ENCODE peak calls at places on chromosomes 12 and 14, in ten cellular contexts. T is GM20000, P is bronchial epithelial cell, I is mucosa of descending colon, Y is fibroblast of the aortic adventitia, Q is cardiac muscle cell, M is transverse colon, S is prostate gland, H is astrocyte of the spinal cord, J is cardiac fibroblast. D is an unnamed sample.

GRCh38 chr14:29584992-29585391 is 342.7 kb downstream of the PRKD1 start:
- DNase-seq in T (no peak), P (peak), I (no peak), Y (peak), Q (peak), M (peak), S (peak), H (peak), J (peak), D (no peak)

GRCh38 chr14:95197498-95198010 is 40.2 kb upstream of the DICER1 start:
- DNase-seq in T (no peak), P (peak), I (no peak), Y (no peak), Q (no peak), M (no peak), S (peak), H (no peak), J (no peak), D (no peak)

GRCh38 chr12:49553512-49554088 is 14.3 kb downstream of the MCRS1 start:
- DNase-seq in T (peak), P (peak), I (no peak), Y (no peak), Q (no peak), M (no peak), S (no peak), H (peak), J (peak), D (peak)

GRCh38 chr12:110577717-110578521 is 5.2 kb downstream of the PPTC7 start:
- DNase-seq in T (peak), P (peak), I (no peak), Y (peak), Q (no peak), M (peak), S (no peak), H (peak), J (peak), D (peak)

GRCh38 chr12:107458163-107458562 is 227.4 kb upstream of the PWP1 start:
- DNase-seq in T (no peak), P (no peak), I (no peak), Y (peak), Q (no peak), M (no peak), S (no peak), H (no peak), J (peak), D (no peak)

GRCh38 chr12:5220835-5221234 is 177.2 kb downstream of the KCNA5 start:
- DNase-seq in T (no peak), P (peak), I (no peak), Y (no peak), Q (no peak), M (no peak), S (no peak), H (no peak), J (no peak), D (peak)

GRCh38 chr12:19572920-19573558 is 133.7 kb downstream of the AEBP2 start:
- DNase-seq in T (peak), P (peak), I (no peak), Y (peak), Q (peak), M (peak), S (no peak), H (peak), J (peak), D (peak)

GRCh38 chr12:119258149-119258548 is 76.4 kb upstream of the CCDC60 start:
- DNase-seq in T (no peak), P (no peak), I (no peak), Y (no peak), Q (no peak), M (no peak), S (no peak), H (no peak), J (no peak), D (no peak)

GRCh38 chr12:101829639-101830390 is 944 bp downstream of the GNPTAB start:
- DNase-seq in T (no peak), P (peak), I (no peak), Y (peak), Q (peak), M (no peak), S (peak), H (peak), J (no peak), D (no peak)

GRCh38 chr14:98889107-98889835 is 382.7 kb downstream of the BCL11B start:
- DNase-seq in T (no peak), P (no peak), I (no peak), Y (no peak), Q (no peak), M (no peak), S (no peak), H (no peak), J (no peak), D (no peak)

GRCh38 chr12:125272252-125272980 is 207.2 kb downstream of the AACS start:
- DNase-seq in T (no peak), P (no peak), I (no peak), Y (no peak), Q (no peak), M (no peak), S (no peak), H (no peak), J (no peak), D (no peak)

GRCh38 chr14:51424041-51424440 is 184.0 kb downstream of the TMX1 start:
- DNase-seq in T (no peak), P (no peak), I (no peak), Y (no peak), Q (no peak), M (no peak), S (no peak), H (no peak), J (no peak), D (no peak)

GRCh38 chr12:89542912-89543592 is 17.2 kb upstream of the POC1B start:
- DNase-seq in T (peak), P (peak), I (no peak), Y (peak), Q (peak), M (peak), S (peak), H (peak), J (peak), D (peak)

GRCh38 chr12:79886917-79887519 is 47.9 kb downstream of the PPP1R12A start:
- DNase-seq in T (no peak), P (peak), I (no peak), Y (peak), Q (no peak), M (no peak), S (no peak), H (peak), J (peak), D (no peak)

GRCh38 chr14:50697659-50698290 is 29.7 kb upstream of the SAV1 start:
- DNase-seq in T (no peak), P (no peak), I (no peak), Y (no peak), Q (no peak), M (no peak), S (no peak), H (no peak), J (no peak), D (no peak)

GRCh38 chr14:64792231-64792630 is 87.5 kb downstream of the SPTB start:
- DNase-seq in T (no peak), P (no peak), I (no peak), Y (no peak), Q (no peak), M (no peak), S (no peak), H (no peak), J (no peak), D (no peak)

GRCh38 chr12:4272014-4272975 is 1.3 kb upstream of the CCND2 start:
- DNase-seq in T (peak), P (peak), I (peak), Y (peak), Q (peak), M (peak), S (peak), H (peak), J (peak), D (peak)

GRCh38 chr12:107641154-107641553 is 44.4 kb upstream of the PWP1 start:
- DNase-seq in T (no peak), P (no peak), I (no peak), Y (no peak), Q (no peak), M (no peak), S (no peak), H (no peak), J (no peak), D (no peak)

GRCh38 chr12:7219599-7220243 is 30.2 kb downstream of the PEX5 start:
- DNase-seq in T (peak), P (peak), I (no peak), Y (peak), Q (peak), M (peak), S (peak), H (peak), J (peak), D (peak)

DNA sequence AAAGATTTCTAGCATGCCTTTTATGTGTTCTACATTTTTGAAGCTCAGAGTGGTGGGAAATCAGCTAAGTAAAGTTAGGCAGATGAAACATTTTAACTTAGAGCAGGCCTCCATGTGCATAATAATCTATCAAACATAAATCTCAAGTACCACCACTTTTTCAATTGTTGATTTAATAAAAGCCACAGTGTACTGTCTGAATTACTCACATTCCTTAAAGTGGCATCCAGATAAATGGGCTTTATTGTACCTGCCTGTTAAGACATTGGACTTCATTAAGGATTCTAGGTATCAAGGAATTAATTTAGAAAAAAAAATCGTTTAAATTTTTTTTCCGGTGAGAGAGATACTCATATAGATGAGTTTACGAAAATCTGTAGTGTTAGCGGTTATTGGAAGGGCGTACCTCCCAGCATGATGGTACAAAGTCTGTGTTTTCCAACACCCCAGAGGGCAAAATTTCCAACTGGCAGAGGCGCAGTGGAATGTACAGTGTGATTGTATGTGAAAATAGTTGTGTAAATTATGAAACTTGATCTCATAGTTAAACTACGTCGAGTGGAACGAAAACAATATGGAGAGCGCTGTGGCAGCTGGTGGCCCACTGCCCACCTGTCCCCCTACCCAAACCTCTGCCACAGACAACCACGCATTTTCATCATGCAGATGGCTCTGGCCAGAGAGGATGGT is 25.0 kb downstream of the ELK3 start:
- DNase-seq in T (no peak), P (peak), I (no peak), Y (no peak), Q (no peak), M (no peak), S (no peak), H (no peak), J (no peak), D (no peak)
- TF ChIP-seq CTCF in T (no peak), P (no peak), I (no peak), Y (no peak), Q (no peak), M (no peak), S (no peak), H (no peak), J (no peak), D (no peak)

DNA sequence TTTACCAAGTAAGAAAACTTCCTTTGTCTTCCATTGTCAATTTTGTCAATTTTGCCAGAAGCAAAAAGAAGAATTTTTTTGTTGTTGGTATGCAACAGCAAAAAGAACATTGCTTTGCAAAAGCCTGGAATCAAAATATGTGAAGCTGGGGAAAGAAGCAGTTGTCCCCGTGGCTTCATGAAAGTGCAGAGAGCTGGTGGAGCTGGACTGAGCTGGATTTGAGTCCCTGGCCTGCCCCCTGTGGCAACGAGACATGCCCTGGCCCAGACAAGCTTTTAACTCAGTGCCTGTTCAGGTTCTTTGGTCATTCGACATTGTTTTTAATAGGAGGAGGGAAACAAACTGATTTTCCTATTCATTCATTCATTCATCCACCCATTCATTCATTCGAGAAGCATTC is 70.3 kb downstream of the SLC15A4 start:
- DNase-seq in T (no peak), P (no peak), I (no peak), Y (no peak), Q (peak), M (no peak), S (no peak), H (no peak), J (no peak), D (no peak)
- TF ChIP-seq CTCF in T (no peak), P (no peak), I (no peak), Y (no peak), Q (no peak), M (no peak), S (no peak), H (no peak), J (no peak), D (no peak)

GRCh38 chr14:34874386-34875030 is 652 bp downstream of the BAZ1A start:
- DNase-seq in T (peak), P (no peak), I (peak), Y (peak), Q (peak), M (peak), S (peak), H (peak), J (peak), D (peak)
- TF ChIP-seq CTCF in T (no peak), P (peak), I (no peak), Y (peak), Q (peak), M (no peak), S (no peak), H (peak), J (no peak), D (no peak)

GRCh38 chr12:588658-589057 is 74.6 kb downstream of the NINJ2 start:
- DNase-seq in T (no peak), P (no peak), I (no peak), Y (no peak), Q (no peak), M (no peak), S (no peak), H (no peak), J (no peak), D (no peak)

GRCh38 chr12:591571-592505 is 71.4 kb downstream of the NINJ2 start:
- DNase-seq in T (no peak), P (no peak), I (no peak), Y (no peak), Q (peak), M (no peak), S (no peak), H (no peak), J (no peak), D (no peak)

GRCh38 chr12:593396-593976 is 69.8 kb downstream of the NINJ2 start:
- DNase-seq in T (no peak), P (no peak), I (no peak), Y (no peak), Q (no peak), M (no peak), S (no peak), H (no peak), J (no peak), D (no peak)

GRCh38 chr12:590206-590750 is 73.0 kb downstream of the NINJ2 start:
- DNase-seq in T (no peak), P (no peak), I (no peak), Y (no peak), Q (no peak), M (no peak), S (no peak), H (no peak), J (no peak), D (no peak)

DNA sequence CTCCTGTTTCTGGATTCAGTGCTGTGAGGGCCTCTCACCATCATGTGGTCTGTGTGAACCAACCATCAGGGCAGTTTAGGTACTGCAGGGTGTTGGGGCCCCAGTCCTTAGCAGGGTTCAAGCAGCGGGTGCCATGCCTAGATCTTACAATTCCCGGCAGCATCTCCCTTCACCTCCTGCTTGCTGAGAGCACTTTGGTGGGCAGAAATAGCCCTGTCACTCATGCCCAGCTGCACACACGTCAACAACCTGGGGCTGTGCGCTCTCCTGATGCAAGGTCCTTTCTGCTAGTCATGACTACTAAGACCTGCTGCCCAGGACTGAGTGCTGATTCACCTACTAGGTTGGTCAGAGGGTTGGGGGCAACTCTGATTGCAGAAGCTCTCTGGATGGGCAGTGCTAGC is 72.1 kb downstream of the NINJ2 start:
- DNase-seq in T (no peak), P (no peak), I (no peak), Y (no peak), Q (peak), M (no peak), S (no peak), H (no peak), J (no peak), D (no peak)
- TF ChIP-seq CTCF in T (no peak), P (no peak), I (no peak), Y (peak), Q (peak), M (no peak), S (no peak), H (no peak), J (peak), D (no peak)

GRCh38 chr12:53200458-53201169 is 6.4 kb downstream of the ITGB7 start:
- DNase-seq in T (peak), P (no peak), I (no peak), Y (peak), Q (no peak), M (no peak), S (no peak), H (no peak), J (peak), D (peak)
- TF ChIP-seq CTCF in T (no peak), P (no peak), I (no peak), Y (no peak), Q (no peak), M (no peak), S (no peak), H (no peak), J (no peak), D (no peak)

GRCh38 chr14:37024166-37024565 is 148.2 kb downstream of the SLC25A21 start:
- DNase-seq in T (no peak), P (peak), I (no peak), Y (no peak), Q (no peak), M (no peak), S (no peak), H (no peak), J (no peak), D (no peak)
- TF ChIP-seq CTCF in T (no peak), P (no peak), I (no peak), Y (no peak), Q (no peak), M (no peak), S (no peak), H (no peak), J (no peak), D (no peak)

GRCh38 chr12:69066420-69067373 is 133.7 kb upstream of the CPM start:
- DNase-seq in T (no peak), P (no peak), I (no peak), Y (no peak), Q (peak), M (no peak), S (no peak), H (no peak), J (no peak), D (no peak)
- TF ChIP-seq CTCF in T (no peak), P (no peak), I (no peak), Y (no peak), Q (no peak), M (no peak), S (no peak), H (no peak), J (no peak), D (no peak)

GRCh38 chr12:41364211-41364610 is 176.1 kb downstream of the PDZRN4 start:
- DNase-seq in T (no peak), P (no peak), I (no peak), Y (no peak), Q (no peak), M (no peak), S (no peak), H (no peak), J (no peak), D (no peak)

GRCh38 chr12:41365653-41366131 is 177.6 kb downstream of the PDZRN4 start:
- DNase-seq in T (no peak), P (no peak), I (no peak), Y (no peak), Q (no peak), M (no peak), S (no peak), H (no peak), J (no peak), D (no peak)

GRCh38 chr12:41362511-41362910 is 174.4 kb downstream of the PDZRN4 start:
- DNase-seq in T (no peak), P (no peak), I (no peak), Y (no peak), Q (peak), M (no peak), S (no peak), H (no peak), J (no peak), D (no peak)

GRCh38 chr12:41368006-41368405 is 179.9 kb downstream of the PDZRN4 start:
- DNase-seq in T (no peak), P (peak), I (no peak), Y (no peak), Q (no peak), M (no peak), S (no peak), H (no peak), J (no peak), D (no peak)
- TF ChIP-seq CTCF in T (peak), P (peak), I (no peak), Y (no peak), Q (peak), M (no peak), S (no peak), H (peak), J (peak), D (no peak)

GRCh38 chr12:120625557-120626419 is 14.6 kb upstream of the CABP1 start:
- DNase-seq in T (no peak), P (no peak), I (no peak), Y (no peak), Q (no peak), M (no peak), S (no peak), H (no peak), J (no peak), D (peak)
- TF ChIP-seq CTCF in T (no peak), P (peak), I (no peak), Y (no peak), Q (no peak), M (no peak), S (no peak), H (no peak), J (no peak), D (no peak)

D was measured in activated CD8-positive, alpha-beta T cell treated with anti-CD3 and anti-CD28 coated beads for 36 hours.